ENCODE peak calls at places on chromosomes 2 and 18, in ten cellular contexts. T is esophagus squamous epithelium, V is sigmoid colon, H is WERI-Rb-1, W is trophoblast cell, N is dorsolateral prefrontal cortex, J is coronary artery, E is A549, I is thoracic aorta, O is cardiac muscle cell. F is an unnamed sample.

GRCh38 chr18:46627136-46627535 is 29.9 kb downstream of the LOXHD1 start:
- DNase-seq in V (no peak), T (no peak), I (no peak), N (no peak), E (no peak), O (no peak), H (peak), J (peak), W (no peak), F (no peak)

GRCh38 chr2:207727256-207727655 is 15.8 kb downstream of the CCNYL1 start:
- DNase-seq in O (peak), V (no peak), E (no peak), T (no peak), I (no peak), N (no peak), J (no peak), H (no peak), W (no peak), F (no peak)

GRCh38 chr18:61322265-61322873 is 10.9 kb upstream of the CDH20 start:
- DNase-seq in N (peak), E (peak), T (no peak), I (no peak), J (no peak), W (peak), V (no peak), O (peak), H (peak), F (no peak)

GRCh38 chr2:215930505-215931233 is 82.7 kb downstream of the MREG start:
- DNase-seq in T (no peak), O (peak), J (no peak), H (no peak), V (no peak), W (peak), E (no peak), I (no peak), N (no peak), F (no peak)

GRCh38 chr18:79604205-79604912 is 75.2 kb upstream of the CTDP1 start:
- DNase-seq in H (no peak), T (no peak), J (peak), N (no peak), I (no peak), V (peak), E (no peak), W (no peak), O (no peak), F (no peak)

GRCh38 chr2:191441761-191442160 is 196.6 kb downstream of the MYO1B start:
- DNase-seq in N (peak), E (no peak), T (no peak), I (no peak), J (no peak), V (no peak), W (no peak), H (no peak), O (peak), F (no peak)

GRCh38 chr2:95323347-95324155 is 26.4 kb downstream of the KCNIP3 start:
- DNase-seq in J (no peak), N (peak), E (peak), H (peak), T (no peak), O (no peak), W (peak), I (no peak), V (no peak), F (no peak)

GRCh38 chr2:66301073-66301766 is 133.7 kb upstream of the MEIS1 start:
- DNase-seq in I (peak), O (peak), J (no peak), N (no peak), E (no peak), H (no peak), T (no peak), V (peak), W (no peak), F (no peak)

GRCh38 chr2:164840458-164840929 is 1.1 kb downstream of the COBLL1 start:
- DNase-seq in T (no peak), V (peak), E (peak), W (peak), J (peak), O (no peak), H (peak), N (no peak), I (peak), F (no peak)

GRCh38 chr2:239202343-239202742 is 198.5 kb downstream of the HDAC4 start:
- DNase-seq in N (no peak), T (no peak), H (no peak), E (no peak), O (no peak), I (no peak), V (peak), W (no peak), J (no peak), F (no peak)

GRCh38 chr18:37535968-37536367 is 29.6 kb downstream of the CELF4 start:
- DNase-seq in N (no peak), V (no peak), W (peak), H (no peak), O (peak), T (no peak), I (no peak), E (no peak), J (no peak), F (no peak)

DNA sequence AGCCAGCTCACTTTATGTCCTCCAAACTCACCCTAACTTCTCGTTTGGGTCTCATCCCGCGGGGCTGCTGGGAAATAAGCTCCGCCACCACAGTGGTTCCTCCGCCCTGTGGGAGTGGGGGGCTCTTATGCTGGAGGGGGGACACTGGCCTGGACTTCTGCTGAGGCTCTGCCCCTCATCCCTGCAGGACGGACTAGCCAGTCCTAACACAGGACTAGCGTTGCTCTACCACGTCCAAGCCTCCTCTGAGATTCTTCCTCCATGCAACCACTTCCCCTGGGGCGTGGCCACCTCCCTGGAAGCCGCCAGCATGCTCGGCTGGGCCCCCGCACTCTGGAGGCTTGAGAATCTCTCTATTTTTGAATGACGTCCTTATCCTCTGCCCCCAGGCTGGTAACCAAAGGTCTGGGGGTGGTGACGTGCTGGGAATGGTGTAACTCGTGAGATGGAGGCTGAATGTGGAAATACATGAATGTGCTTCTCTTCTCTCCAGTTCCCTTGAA is 896 bp upstream of the RAB17 start:
- DNase-seq in V (no peak), J (no peak), H (no peak), E (no peak), N (no peak), O (peak), T (no peak), I (no peak), W (peak), F (no peak)
- H3K4me3 ChIP-seq in V (no peak), J (peak), H (no peak), E (no peak), N (no peak), O (no peak), T (peak), I (peak), W (no peak), F (no peak)

GRCh38 chr2:84939426-84940087 is 31.4 kb upstream of the KCMF1 start:
- DNase-seq in I (no peak), N (no peak), H (no peak), E (no peak), W (no peak), T (no peak), O (no peak), V (peak), J (no peak), F (no peak)
- H3K27ac ChIP-seq in I (no peak), N (no peak), H (no peak), E (no peak), W (no peak), T (no peak), O (no peak), V (no peak), J (no peak), F (no peak)

GRCh38 chr2:44929680-44930273 is 11.7 kb upstream of the SIX3 start:
- DNase-seq in V (no peak), N (no peak), O (no peak), H (no peak), I (no peak), T (no peak), W (no peak), E (no peak), J (no peak), F (no peak)

GRCh38 chr2:44931177-44931795 is 10.2 kb upstream of the SIX3 start:
- DNase-seq in V (no peak), H (no peak), O (no peak), I (no peak), T (no peak), J (peak), N (no peak), E (no peak), W (no peak), F (no peak)

GRCh38 chr2:44932079-44932478 is 9.4 kb upstream of the SIX3 start:
- DNase-seq in N (no peak), H (no peak), J (no peak), I (no peak), E (no peak), W (no peak), V (peak), T (no peak), O (no peak), F (no peak)

GRCh38 chr2:44928660-44929471 is 12.6 kb upstream of the SIX3 start:
- DNase-seq in H (no peak), T (no peak), E (no peak), J (no peak), W (no peak), N (no peak), V (no peak), I (no peak), O (no peak), F (no peak)

GRCh38 chr2:44930274-44930826 is 11.2 kb upstream of the SIX3 start:
- DNase-seq in J (no peak), I (no peak), N (no peak), V (no peak), H (no peak), E (no peak), T (no peak), O (no peak), W (no peak), F (peak)
- H3K4me3 ChIP-seq in J (peak), I (peak), N (no peak), V (no peak), H (no peak), E (no peak), T (no peak), O (no peak), W (no peak), F (peak)

DNA sequence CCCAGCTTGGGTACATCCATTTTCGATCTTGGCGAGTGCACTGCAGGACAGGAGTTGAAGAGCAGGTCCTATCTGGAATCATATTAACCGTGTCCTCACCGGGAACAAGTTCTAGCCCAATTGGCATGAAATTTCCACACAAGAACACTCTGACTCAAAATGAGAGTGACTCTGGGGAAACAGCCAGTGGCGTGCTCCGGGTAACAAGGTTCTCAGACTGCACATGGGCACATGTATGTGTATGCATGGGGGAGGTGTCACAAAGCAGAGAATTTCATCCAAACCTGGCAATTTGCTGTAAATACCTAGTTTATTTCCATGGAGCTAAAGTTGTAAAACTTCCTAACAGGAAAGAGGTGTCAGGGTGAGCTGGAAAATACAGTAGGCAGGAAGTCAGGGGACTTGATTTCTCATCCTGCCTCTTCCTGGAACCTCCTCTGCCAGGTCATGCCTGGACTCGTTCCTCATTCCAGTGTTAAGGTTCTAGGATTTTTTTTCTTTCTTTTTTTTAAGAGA is 1.7 kb downstream of the TUBB6 start:
- DNase-seq in E (no peak), I (no peak), H (no peak), J (peak), V (no peak), T (no peak), O (no peak), N (no peak), W (peak), F (no peak)
- H3K27ac ChIP-seq in E (peak), I (peak), H (no peak), J (peak), V (peak), T (peak), O (no peak), N (no peak), W (peak), F (no peak)

GRCh38 chr2:98823196-98824166 is 92.5 kb upstream of the MGAT4A start:
- DNase-seq in N (no peak), I (no peak), H (no peak), T (no peak), E (no peak), W (peak), O (no peak), J (peak), V (no peak), F (no peak)

GRCh38 chr2:98821629-98822135 is 90.8 kb upstream of the MGAT4A start:
- DNase-seq in H (no peak), N (no peak), I (no peak), O (no peak), W (no peak), T (no peak), E (no peak), J (peak), V (no peak), F (no peak)

GRCh38 chr2:98824256-98825042 is 93.5 kb upstream of the MGAT4A start:
- DNase-seq in H (no peak), I (no peak), E (no peak), J (no peak), O (no peak), V (no peak), N (no peak), W (no peak), T (no peak), F (no peak)

GRCh38 chr2:98825043-98825350 is 94.1 kb upstream of the MGAT4A start:
- DNase-seq in N (no peak), I (no peak), V (no peak), T (no peak), O (no peak), W (no peak), J (peak), E (no peak), H (no peak), F (no peak)

DNA sequence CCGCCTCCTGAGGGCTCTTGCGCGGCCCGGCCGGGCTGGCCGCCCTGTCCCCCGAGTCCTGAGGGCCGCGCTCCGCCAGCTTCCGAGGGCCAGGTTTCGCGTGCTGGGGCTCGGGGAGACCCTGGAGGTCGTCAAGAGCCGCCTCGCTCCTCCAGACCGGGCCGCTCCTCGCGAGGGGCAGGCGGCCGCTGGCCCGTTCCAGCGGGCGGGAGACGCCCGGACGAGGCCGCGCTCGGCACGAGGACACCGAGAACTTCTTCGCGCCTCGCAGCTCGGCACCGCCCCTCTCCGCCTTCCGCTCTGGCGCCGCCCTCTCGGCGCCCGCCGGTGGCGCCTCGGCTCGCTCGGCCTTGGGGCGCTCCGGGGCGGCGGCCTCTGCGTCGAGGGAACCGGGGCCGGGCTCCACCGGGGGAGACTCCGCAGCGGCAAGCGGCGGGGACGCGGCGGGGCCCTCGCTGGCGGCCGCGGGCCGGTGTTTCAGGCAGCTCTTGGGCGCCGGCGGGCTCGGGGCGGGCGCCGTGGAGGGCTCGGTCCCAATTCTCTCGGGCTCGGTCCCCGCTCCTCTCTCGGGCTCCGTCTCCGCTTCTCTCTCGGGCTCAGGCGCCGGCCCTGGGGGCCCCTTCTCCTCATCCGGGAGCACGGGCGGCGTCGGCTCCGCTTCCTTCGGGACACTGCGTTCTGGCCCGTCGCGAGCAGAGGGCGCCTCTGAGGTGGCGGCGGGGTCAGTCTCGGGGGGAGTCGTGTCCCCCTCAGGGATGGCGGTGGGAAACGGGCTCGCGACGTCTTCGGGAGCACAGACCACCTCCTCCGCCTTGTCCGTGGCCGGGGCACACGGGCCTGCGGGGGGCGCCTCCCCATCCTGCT is 91.6 kb upstream of the MGAT4A start:
- DNase-seq in E (no peak), W (no peak), T (no peak), O (no peak), N (no peak), H (no peak), J (peak), V (no peak), I (no peak), F (no peak)
- H3K4me3 ChIP-seq in E (no peak), W (peak), T (peak), O (peak), N (peak), H (no peak), J (peak), V (peak), I (peak), F (no peak)

GRCh38 chr2:69307696-69308064 is 79.3 kb downstream of the GFPT1 start:
- DNase-seq in T (no peak), V (no peak), N (no peak), E (no peak), J (no peak), H (no peak), I (no peak), O (no peak), W (no peak), F (no peak)
- H3K27ac ChIP-seq in T (peak), V (peak), N (no peak), E (peak), J (peak), H (no peak), I (peak), O (no peak), W (no peak), F (no peak)